ENCODE peak calls at places on chromosomes 13 and 19, in five cellular contexts. F is neural progenitor cell, P is mesenteric fat pad, L is brain microvascular endothelial cell, D is Kasumi-1. N is an unnamed sample.

GRCh38 chr13:93080587-93080986 is 146.0 kb upstream of the GPC6 start:
- DNase-seq in D (no peak), P (no peak), L (peak; percentile 79), F (no peak), N (no peak)

GRCh38 chr19:47653856-47654255 is 44.9 kb downstream of the BICRA start:
- DNase-seq in D (no peak), F (no peak), L (no peak), P (no peak), N (no peak)

GRCh38 chr19:2613507-2614295 is 88.8 kb downstream of the GNG7 start:
- DNase-seq in P (no peak), F (peak; percentile 57), L (no peak), D (peak; percentile 20), N (no peak)

GRCh38 chr13:21676611-21677021 is 5.7 kb downstream of the FGF9 start:
- DNase-seq in D (no peak), L (no peak), P (no peak), F (peak; percentile 69), N (no peak)

GRCh38 chr19:52935434-52935833 is 12.2 kb upstream of the ZNF888 start:
- DNase-seq in F (no peak), D (no peak), P (no peak), L (peak; percentile 43), N (no peak)

GRCh38 chr19:45780146-45780447 is 2.2 kb downstream of the DMPK start:
- DNase-seq in D (no peak), F (no peak), P (no peak), L (no peak), N (no peak)

GRCh38 chr13:51793570-51794273 is 10.2 kb downstream of the DHRS12 start:
- DNase-seq in P (peak; percentile 28), F (no peak), D (peak; percentile 98), L (peak; percentile 85), N (no peak)

GRCh38 chr19:14089662-14090508 is 666 bp downstream of the SAMD1 start:
- DNase-seq in L (peak; percentile 35), F (peak; percentile 90), D (peak; percentile 20), P (no peak), N (no peak)

GRCh38 chr19:35220315-35220921 is 8.1 kb downstream of the FAM187B start:
- DNase-seq in L (no peak), F (no peak), D (no peak), P (no peak), N (no peak)

GRCh38 chr13:27954406-27954851 is 14.7 kb downstream of the CDX2 start:
- DNase-seq in L (no peak), F (peak; percentile 71), D (no peak), P (no peak), N (no peak)

GRCh38 chr19:14786421-14786851 is 8.1 kb upstream of the ADGRE2 start:
- DNase-seq in F (peak; percentile 80), L (no peak), D (no peak), P (peak; percentile 89), N (peak; percentile 57)

GRCh38 chr13:33079960-33080359 is 63.7 kb downstream of the KL start:
- DNase-seq in P (no peak), L (no peak), D (peak; percentile 47), F (no peak), N (no peak)

GRCh38 chr19:35040826-35041547 is 534 bp upstream of the HPN start:
- DNase-seq in D (no peak), P (peak; percentile 93), L (no peak), F (peak; percentile 70), N (no peak)

GRCh38 chr19:13076320-13076719 is 26.3 kb downstream of the LYL1 start:
- DNase-seq in F (no peak), P (no peak), L (no peak), D (no peak), N (no peak)

GRCh38 chr19:48444933-48445194 is 919 bp upstream of the GRWD1 start:
- DNase-seq in P (no peak), D (no peak), L (no peak), F (no peak), N (no peak)

GRCh38 chr13:31115616-31116015 is 46.1 kb downstream of the HSPH1 start:
- DNase-seq in P (no peak), F (no peak), D (no peak), L (no peak), N (peak; percentile 38)

GRCh38 chr19:32464279-32464678 is 58.7 kb downstream of the DPY19L3 start:
- DNase-seq in L (no peak), P (no peak), D (peak; percentile 49), F (no peak), N (no peak)

GRCh38 chr19:46426035-46426505 is 2.7 kb downstream of the PNMA8C start:
- DNase-seq in F (peak; percentile 33), D (no peak), L (no peak), P (no peak), N (no peak)

GRCh38 chr13:80363890-80364503 is 23.1 kb upstream of the SPRY2 start:
- DNase-seq in D (peak; percentile 43), P (no peak), F (peak; percentile 47), L (no peak), N (no peak)

GRCh38 chr13:87234981-87235380 is 436.2 kb upstream of the SLITRK5 start:
- DNase-seq in L (peak; percentile 59), D (peak; percentile 37), F (no peak), P (no peak), N (no peak)

GRCh38 chr19:788821-789472 is 8.3 kb upstream of the PTBP1 start:
- DNase-seq in F (peak; percentile 54), D (no peak), L (no peak), P (no peak), N (no peak)

GRCh38 chr19:29858000-29858596 is 46.3 kb downstream of the CCNE1 start:
- DNase-seq in D (peak; percentile 11), L (no peak), F (peak; percentile 74), P (no peak), N (no peak)

GRCh38 chr13:25988655-25989054 is 63.2 kb downstream of the SHISA2 start:
- DNase-seq in P (no peak), L (peak; percentile 34), F (no peak), D (no peak), N (no peak)

GRCh38 chr13:75541287-75541686 is 3.6 kb upstream of the COMMD6 start:
- DNase-seq in D (peak; percentile 96), L (peak; percentile 43), P (no peak), F (no peak), N (no peak)

GRCh38 chr13:22018297-22019210 is 347.7 kb downstream of the FGF9 start:
- DNase-seq in L (no peak), F (no peak), D (no peak), P (no peak), N (no peak)

GRCh38 chr13:73334459-73334858 is 275.7 kb downstream of the KLF5 start:
- DNase-seq in D (no peak), F (no peak), P (no peak), L (no peak), N (no peak)

GRCh38 chr13:86002921-86003488 is 203.8 kb upstream of the SLITRK6 start:
- DNase-seq in F (peak; percentile 82), D (no peak), L (no peak), P (no peak), N (no peak)

GRCh38 chr13:37070145-37070695 is 10.7 kb upstream of the SUPT20H start:
- DNase-seq in D (no peak), L (no peak), F (no peak), P (no peak), N (no peak)

GRCh38 chr19:39409207-39409885 is 2.7 kb downstream of the ZFP36 start:
- DNase-seq in D (peak; percentile 51), P (peak; percentile 98), L (no peak), F (no peak), N (peak; percentile 92)

GRCh38 chr13:102394158-102395053 is 7.4 kb downstream of the FGF14 start:
- DNase-seq in F (peak; percentile 98), D (no peak), P (peak; percentile 98), L (peak; percentile 45), N (peak; percentile 94)

GRCh38 chr13:80305737-80306136 is 35.2 kb downstream of the SPRY2 start:
- DNase-seq in F (no peak), P (no peak), D (no peak), L (no peak), N (no peak)

N was measured in osteocyte.